ENCODE peak calls at places on chromosome 1, in seven cellular contexts. One of them, this sample, is unnamed.

GRCh38 chr1:56255516-56256181 is 323.7 kb downstream of the PLPP3 start:
- DNase-seq in activated CD4-positive, alpha-beta T cell treated with anti-CD3 and anti-CD28 coated beads for 36 hours: no peak
- DNase-seq in occipital lobe: no peak
- DNase-seq in mucosa of descending colon: peak
- DNase-seq in BJ: peak
- DNase-seq in activated CD8-positive, alpha-beta memory T cell treated with anti-CD3 and anti-CD28 coated beads for 4 hours: no peak
- DNase-seq in fibroblast of mammary gland: peak
- DNase-seq in this sample: no peak

GRCh38 chr1:115727706-115728249 is 40.7 kb downstream of the CASQ2 start:
- DNase-seq in BJ: peak
- DNase-seq in activated CD8-positive, alpha-beta memory T cell treated with anti-CD3 and anti-CD28 coated beads for 4 hours: no peak
- DNase-seq in fibroblast of mammary gland: peak
- DNase-seq in occipital lobe: no peak
- DNase-seq in activated CD4-positive, alpha-beta T cell treated with anti-CD3 and anti-CD28 coated beads for 36 hours: no peak
- DNase-seq in mucosa of descending colon: peak
- DNase-seq in this sample: no peak

GRCh38 chr1:81549588-81550127 is 251.1 kb upstream of the ADGRL2 start:
- DNase-seq in activated CD4-positive, alpha-beta T cell treated with anti-CD3 and anti-CD28 coated beads for 36 hours: no peak
- DNase-seq in activated CD8-positive, alpha-beta memory T cell treated with anti-CD3 and anti-CD28 coated beads for 4 hours: no peak
- DNase-seq in occipital lobe: no peak
- DNase-seq in BJ: no peak
- DNase-seq in fibroblast of mammary gland: peak
- DNase-seq in mucosa of descending colon: no peak
- DNase-seq in this sample: no peak

GRCh38 chr1:12034381-12034801 is 15.1 kb downstream of the MIIP start:
- DNase-seq in activated CD4-positive, alpha-beta T cell treated with anti-CD3 and anti-CD28 coated beads for 36 hours: no peak
- DNase-seq in occipital lobe: no peak
- DNase-seq in mucosa of descending colon: no peak
- DNase-seq in BJ: no peak
- DNase-seq in fibroblast of mammary gland: peak
- DNase-seq in activated CD8-positive, alpha-beta memory T cell treated with anti-CD3 and anti-CD28 coated beads for 4 hours: no peak
- DNase-seq in this sample: no peak

GRCh38 chr1:15336866-15337265 is 72.8 kb upstream of the EFHD2 start:
- DNase-seq in mucosa of descending colon: peak
- DNase-seq in fibroblast of mammary gland: no peak
- DNase-seq in activated CD8-positive, alpha-beta memory T cell treated with anti-CD3 and anti-CD28 coated beads for 4 hours: no peak
- DNase-seq in occipital lobe: no peak
- DNase-seq in BJ: no peak
- DNase-seq in activated CD4-positive, alpha-beta T cell treated with anti-CD3 and anti-CD28 coated beads for 36 hours: no peak
- DNase-seq in this sample: no peak

GRCh38 chr1:112446411-112446810 is 50.4 kb downstream of the CTTNBP2NL start:
- DNase-seq in fibroblast of mammary gland: no peak
- DNase-seq in BJ: no peak
- DNase-seq in activated CD8-positive, alpha-beta memory T cell treated with anti-CD3 and anti-CD28 coated beads for 4 hours: no peak
- DNase-seq in activated CD4-positive, alpha-beta T cell treated with anti-CD3 and anti-CD28 coated beads for 36 hours: no peak
- DNase-seq in occipital lobe: no peak
- DNase-seq in mucosa of descending colon: no peak
- DNase-seq in this sample: no peak

GRCh38 chr1:26335774-26336476 is 18.0 kb downstream of the CRYBG2 start:
- DNase-seq in activated CD4-positive, alpha-beta T cell treated with anti-CD3 and anti-CD28 coated beads for 36 hours: no peak
- DNase-seq in mucosa of descending colon: no peak
- DNase-seq in BJ: no peak
- DNase-seq in activated CD8-positive, alpha-beta memory T cell treated with anti-CD3 and anti-CD28 coated beads for 4 hours: no peak
- DNase-seq in fibroblast of mammary gland: no peak
- DNase-seq in occipital lobe: no peak
- DNase-seq in this sample: no peak

GRCh38 chr1:41622859-41623732 is 138.6 kb upstream of the EDN2 start:
- DNase-seq in mucosa of descending colon: no peak
- DNase-seq in activated CD4-positive, alpha-beta T cell treated with anti-CD3 and anti-CD28 coated beads for 36 hours: no peak
- DNase-seq in BJ: no peak
- DNase-seq in occipital lobe: no peak
- DNase-seq in fibroblast of mammary gland: no peak
- DNase-seq in activated CD8-positive, alpha-beta memory T cell treated with anti-CD3 and anti-CD28 coated beads for 4 hours: no peak
- DNase-seq in this sample: no peak

GRCh38 chr1:119141020-119141424 is 569 bp upstream of the WARS2 start:
- DNase-seq in mucosa of descending colon: peak
- DNase-seq in occipital lobe: no peak
- DNase-seq in activated CD4-positive, alpha-beta T cell treated with anti-CD3 and anti-CD28 coated beads for 36 hours: peak
- DNase-seq in fibroblast of mammary gland: peak
- DNase-seq in BJ: no peak
- DNase-seq in activated CD8-positive, alpha-beta memory T cell treated with anti-CD3 and anti-CD28 coated beads for 4 hours: peak
- DNase-seq in this sample: peak

This sample was measured in central memory CD8-positive, alpha-beta T cell.